ENCODE peak calls at places on chromosomes 5 and 9, in seven cellular contexts. One of them, this sample, is unnamed.

GRCh38 chr9:72396247-72397091 is 31.5 kb upstream of the ZFAND5 start:
- DNase-seq in HepG2: peak
- DNase-seq in SK-N-SH: no peak
- DNase-seq in HCT116: no peak
- DNase-seq in K562: no peak
- DNase-seq in GM12878: no peak
- DNase-seq in H1: no peak
- DNase-seq in this sample: no peak

GRCh38 chr5:56011835-56012234 is 17.1 kb upstream of the IL6ST start:
- DNase-seq in HCT116: no peak
- DNase-seq in SK-N-SH: no peak
- DNase-seq in GM12878: no peak
- DNase-seq in K562: no peak
- DNase-seq in HepG2: no peak
- DNase-seq in H1: no peak
- DNase-seq in this sample: no peak

GRCh38 chr5:177958696-177959095 is 37.3 kb downstream of the PROP1 start:
- DNase-seq in H1: no peak
- DNase-seq in HepG2: no peak
- DNase-seq in HCT116: no peak
- DNase-seq in K562: no peak
- DNase-seq in GM12878: no peak
- DNase-seq in SK-N-SH: no peak
- DNase-seq in this sample: no peak

GRCh38 chr9:10876333-10876732 is 263.5 kb upstream of the PTPRD start:
- DNase-seq in H1: no peak
- DNase-seq in K562: no peak
- DNase-seq in GM12878: no peak
- DNase-seq in SK-N-SH: no peak
- DNase-seq in HCT116: no peak
- DNase-seq in HepG2: no peak
- DNase-seq in this sample: no peak

GRCh38 chr9:122978586-122978985 is 37.8 kb downstream of the RABGAP1 start:
- DNase-seq in HepG2: no peak
- DNase-seq in H1: no peak
- DNase-seq in GM12878: no peak
- DNase-seq in SK-N-SH: no peak
- DNase-seq in HCT116: no peak
- DNase-seq in K562: no peak
- DNase-seq in this sample: no peak

GRCh38 chr5:141811287-141812155 is 66.7 kb downstream of the PCDH1 start:
- DNase-seq in GM12878: no peak
- DNase-seq in HCT116: no peak
- DNase-seq in HepG2: peak
- DNase-seq in K562: peak
- DNase-seq in SK-N-SH: peak
- DNase-seq in H1: peak
- DNase-seq in this sample: peak

GRCh38 chr9:91071185-91071990 is 269.8 kb downstream of the SYK start:
- DNase-seq in HCT116: no peak
- DNase-seq in K562: no peak
- DNase-seq in HepG2: peak
- DNase-seq in H1: peak
- DNase-seq in SK-N-SH: no peak
- DNase-seq in GM12878: no peak
- DNase-seq in this sample: no peak

GRCh38 chr9:127437497-127438264 is 13.5 kb downstream of the ZNF79 start:
- DNase-seq in GM12878: no peak
- DNase-seq in SK-N-SH: no peak
- DNase-seq in H1: no peak
- DNase-seq in HepG2: no peak
- DNase-seq in HCT116: no peak
- DNase-seq in K562: no peak
- DNase-seq in this sample: no peak

GRCh38 chr5:80736730-80737129 is 81.9 kb upstream of the DHFR start:
- DNase-seq in HCT116: no peak
- DNase-seq in K562: no peak
- DNase-seq in HepG2: no peak
- DNase-seq in SK-N-SH: no peak
- DNase-seq in H1: no peak
- DNase-seq in GM12878: no peak
- DNase-seq in this sample: no peak
- TF ChIP-seq JUND in HCT116: no peak
- TF ChIP-seq JUND in K562: no peak
- TF ChIP-seq JUND in HepG2: no peak
- TF ChIP-seq JUND in SK-N-SH: no peak
- TF ChIP-seq JUND in H1: no peak
- TF ChIP-seq JUND in GM12878: no peak
- TF ChIP-seq JUND in this sample: no peak

GRCh38 chr9:77163889-77164288 is 13.4 kb upstream of the VPS13A start:
- DNase-seq in HCT116: no peak
- DNase-seq in HepG2: no peak
- DNase-seq in K562: no peak
- DNase-seq in GM12878: no peak
- DNase-seq in H1: no peak
- DNase-seq in SK-N-SH: no peak
- DNase-seq in this sample: no peak
- TF ChIP-seq JUND in HCT116: no peak
- TF ChIP-seq JUND in HepG2: no peak
- TF ChIP-seq JUND in K562: no peak
- TF ChIP-seq JUND in GM12878: no peak
- TF ChIP-seq JUND in H1: no peak
- TF ChIP-seq JUND in SK-N-SH: no peak
- TF ChIP-seq JUND in this sample: no peak

GRCh38 chr9:89734561-89734960 is 129.7 kb downstream of the GADD45G start:
- DNase-seq in H1: no peak
- DNase-seq in K562: no peak
- DNase-seq in GM12878: no peak
- DNase-seq in HepG2: no peak
- DNase-seq in SK-N-SH: no peak
- DNase-seq in HCT116: no peak
- DNase-seq in this sample: no peak
- TF ChIP-seq JUND in H1: no peak
- TF ChIP-seq JUND in K562: no peak
- TF ChIP-seq JUND in GM12878: no peak
- TF ChIP-seq JUND in HepG2: no peak
- TF ChIP-seq JUND in SK-N-SH: no peak
- TF ChIP-seq JUND in HCT116: no peak
- TF ChIP-seq JUND in this sample: no peak

GRCh38 chr9:116156621-116157314 is 3.2 kb downstream of the PAPPA start:
- DNase-seq in GM12878: no peak
- DNase-seq in H1: peak
- DNase-seq in HCT116: no peak
- DNase-seq in SK-N-SH: peak
- DNase-seq in K562: no peak
- DNase-seq in HepG2: no peak
- DNase-seq in this sample: peak
- TF ChIP-seq JUND in GM12878: no peak
- TF ChIP-seq JUND in H1: no peak
- TF ChIP-seq JUND in HCT116: no peak
- TF ChIP-seq JUND in SK-N-SH: no peak
- TF ChIP-seq JUND in K562: peak
- TF ChIP-seq JUND in HepG2: no peak
- TF ChIP-seq JUND in this sample: no peak

DNA sequence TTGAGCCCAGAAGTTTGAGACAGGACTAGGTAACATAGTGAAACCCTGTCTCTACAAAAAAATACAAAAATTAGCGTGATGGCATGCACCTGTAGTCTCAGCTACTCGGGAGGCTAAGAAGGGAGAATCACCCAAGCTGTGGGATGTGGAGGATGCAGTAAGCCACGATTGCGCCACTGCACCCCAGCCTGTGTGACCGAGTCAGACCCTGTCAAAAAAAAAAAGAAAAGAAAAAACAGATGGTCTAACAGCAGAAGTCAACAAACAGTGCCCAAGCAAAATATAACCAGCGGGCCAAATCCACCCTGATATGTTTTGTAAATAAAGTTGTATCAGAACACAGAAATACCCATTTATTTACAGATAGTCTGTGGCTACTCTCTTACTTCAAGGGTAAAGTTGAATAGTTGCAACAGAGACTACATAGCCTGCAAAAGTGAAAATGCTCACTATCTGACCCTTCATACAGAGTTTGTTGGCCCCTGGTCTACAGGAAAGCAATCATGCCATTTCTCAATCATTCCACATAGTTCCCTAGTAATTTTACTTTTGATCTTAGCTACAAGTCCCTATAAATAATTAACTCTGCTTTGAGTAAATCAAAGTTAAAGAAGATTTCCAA is 383.7 kb downstream of the TLE1 start:
- DNase-seq in HCT116: no peak
- DNase-seq in H1: no peak
- DNase-seq in K562: no peak
- DNase-seq in GM12878: no peak
- DNase-seq in HepG2: peak
- DNase-seq in SK-N-SH: no peak
- DNase-seq in this sample: no peak
- TF ChIP-seq JUND in HCT116: no peak
- TF ChIP-seq JUND in H1: no peak
- TF ChIP-seq JUND in K562: no peak
- TF ChIP-seq JUND in GM12878: no peak
- TF ChIP-seq JUND in HepG2: no peak
- TF ChIP-seq JUND in SK-N-SH: no peak
- TF ChIP-seq JUND in this sample: no peak

GRCh38 chr5:52277101-52277500 is 510.6 kb upstream of the ITGA1 start:
- DNase-seq in GM12878: no peak
- DNase-seq in HepG2: no peak
- DNase-seq in H1: no peak
- DNase-seq in HCT116: no peak
- DNase-seq in SK-N-SH: no peak
- DNase-seq in K562: no peak
- DNase-seq in this sample: no peak
- TF ChIP-seq JUND in GM12878: no peak
- TF ChIP-seq JUND in HepG2: no peak
- TF ChIP-seq JUND in H1: no peak
- TF ChIP-seq JUND in HCT116: no peak
- TF ChIP-seq JUND in SK-N-SH: no peak
- TF ChIP-seq JUND in K562: no peak
- TF ChIP-seq JUND in this sample: no peak

This sample was measured in T47D.